ENCODE peak calls at places on chromosomes 5 and 9, in six cellular contexts. S, L, O, E, W and M are unnamed samples.

GRCh38 chr5:76641514-76642120 is 18.4 kb upstream of the F2RL2 start:
- DNase-seq in S (peak; percentile 89), L (peak; percentile 87), O (peak; percentile 50), E (peak; percentile 39), W (peak; percentile 76), M (peak; percentile 89)

GRCh38 chr5:38751103-38751502 is 94.7 kb upstream of the OSMR start:
- DNase-seq in S (no peak), L (peak; percentile 33), O (no peak), E (no peak), W (no peak), M (peak; percentile 65)

GRCh38 chr9:80061096-80061495 is 489.3 kb downstream of the TLE4 start:
- DNase-seq in S (no peak), L (peak; percentile 44), O (no peak), E (no peak), W (no peak), M (no peak)

GRCh38 chr9:38423939-38424843 is at the start of gene IGFBPL1:
- DNase-seq in S (peak; percentile 88), L (no peak), O (no peak), E (peak; percentile 89), W (no peak), M (peak; percentile 83)

GRCh38 chr9:111572945-111573604 is 26.4 kb downstream of the PTGR1 start:
- DNase-seq in S (no peak), L (peak; percentile 96), O (peak; percentile 27), E (no peak), W (no peak), M (no peak)

GRCh38 chr9:101158361-101158760 is 129.8 kb downstream of the PLPPR1 start:
- DNase-seq in S (no peak), L (no peak), O (no peak), E (no peak), W (no peak), M (no peak)

GRCh38 chr5:72478684-72479083 is 28.5 kb downstream of the ZNF366 start:
- DNase-seq in S (no peak), L (peak; percentile 36), O (no peak), E (no peak), W (no peak), M (no peak)

GRCh38 chr9:136392538-136393449 is 7.2 kb downstream of the SNAPC4 start:
- DNase-seq in S (no peak), L (no peak), O (no peak), E (no peak), W (no peak), M (no peak)

GRCh38 chr9:19431361-19432171 is 22.8 kb downstream of the ACER2 start:
- DNase-seq in S (no peak), L (peak; percentile 12), O (no peak), E (no peak), W (no peak), M (no peak)

GRCh38 chr5:37734114-37734513 is 105.7 kb downstream of the GDNF start:
- DNase-seq in S (no peak), L (no peak), O (no peak), E (no peak), W (no peak), M (no peak)

GRCh38 chr5:180601591-180602480 is 10.5 kb upstream of the SCGB3A1 start:
- DNase-seq in S (no peak), L (no peak), O (no peak), E (peak; percentile 40), W (no peak), M (peak; percentile 40)

GRCh38 chr9:3835393-3835792 is 309.6 kb upstream of the RFX3 start:
- DNase-seq in S (no peak), L (no peak), O (no peak), E (no peak), W (no peak), M (no peak)

GRCh38 chr9:111456536-111456935 is 27.6 kb downstream of the ECPAS start:
- DNase-seq in S (no peak), L (peak; percentile 28), O (no peak), E (no peak), W (no peak), M (no peak)

GRCh38 chr5:133124891-133125290 is 73.1 kb downstream of the HSPA4 start:
- DNase-seq in S (no peak), L (no peak), O (no peak), E (no peak), W (no peak), M (no peak)

GRCh38 chr5:127313847-127314473 is 23.4 kb downstream of the MEGF10 start:
- DNase-seq in S (peak; percentile 58), L (peak; percentile 54), O (no peak), E (peak; percentile 44), W (peak; percentile 55), M (peak; percentile 91)

GRCh38 chr9:18544456-18544855 is 70.5 kb downstream of the ADAMTSL1 start:
- DNase-seq in S (no peak), L (no peak), O (no peak), E (no peak), W (no peak), M (no peak)

GRCh38 chr5:158203256-158203655 is 344.3 kb upstream of the CLINT1 start:
- DNase-seq in S (no peak), L (no peak), O (no peak), E (no peak), W (no peak), M (no peak)

GRCh38 chr5:141477815-141478214 is 2.0 kb downstream of the PCDHGC3 start:
- DNase-seq in S (no peak), L (no peak), O (no peak), E (peak; percentile 52), W (no peak), M (peak; percentile 42)

GRCh38 chr9:130938652-130939404 is at the start of gene FIBCD1:
- DNase-seq in S (peak; percentile 83), L (peak; percentile 44), O (no peak), E (peak; percentile 75), W (peak; percentile 24), M (peak; percentile 86)

GRCh38 chr9:101639785-101640437 is 45.1 kb upstream of the PPP3R2 start:
- DNase-seq in S (no peak), L (no peak), O (no peak), E (no peak), W (no peak), M (no peak)

DNA sequence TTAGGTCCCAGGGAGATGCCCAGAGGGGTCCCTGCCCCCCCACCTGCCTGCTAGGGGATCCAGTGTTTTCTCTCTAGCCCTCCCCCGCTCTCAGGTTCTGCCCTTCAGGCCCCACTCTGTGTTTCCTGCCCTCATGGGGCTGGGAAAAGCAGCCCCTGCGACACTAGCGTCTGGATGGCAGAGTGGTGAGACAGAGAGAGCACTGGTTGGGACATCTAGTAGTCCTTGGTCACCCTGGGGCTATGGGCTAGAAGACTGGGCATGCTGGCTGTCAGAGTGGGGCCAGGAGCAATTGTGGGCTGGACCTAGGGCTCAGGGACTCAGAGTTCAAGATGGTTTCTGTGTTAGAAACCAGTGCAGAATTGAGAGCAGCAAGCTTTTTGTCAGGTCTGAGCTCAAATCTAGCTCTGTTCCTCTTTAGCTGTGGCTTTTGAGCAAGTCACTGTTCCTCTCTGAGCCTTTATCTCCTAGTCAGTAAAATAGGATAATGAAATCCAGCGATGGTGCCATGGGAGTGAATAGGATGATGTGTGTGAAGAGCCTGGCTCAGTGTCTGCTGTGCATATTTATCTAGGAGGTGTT is 39.0 kb downstream of the RGS3 start:
- DNase-seq in S (no peak), L (no peak), O (no peak), E (peak; percentile 50), W (no peak), M (no peak)
- H3K4me3 ChIP-seq in S (no peak overlapping the region), L (no peak overlapping the region), O (no peak overlapping the region), E (no peak overlapping the region), W (no peak overlapping the region), M (no peak overlapping the region)

GRCh38 chr5:10262121-10262774 is 12.2 kb downstream of the CCT5 start:
- DNase-seq in S (no peak), L (no peak), O (no peak), E (no peak), W (no peak), M (no peak)
- H3K4me3 ChIP-seq in S (no peak overlapping the region), L (no peak overlapping the region), O (no peak overlapping the region), E (no peak overlapping the region), W (no peak overlapping the region), M (no peak overlapping the region)

GRCh38 chr5:65721775-65722574 is at the start of the genes NLN and SGTB:
- DNase-seq in S (peak; percentile 92), L (peak; percentile 72), O (no peak), E (peak; percentile 99), W (peak; percentile 85), M (peak; percentile 95)
- H3K4me3 ChIP-seq in S (peak within 1 kb of the TSS; percentile 74), L (peak within 1 kb of the TSS; percentile 92), O (peak within 1 kb of the TSS; percentile 86), E (peak within 1 kb of the TSS; percentile 96), W (peak within 1 kb of the TSS; percentile 89), M (peak within 1 kb of the TSS; percentile 98)

GRCh38 chr9:123034881-123035465 is 1.5 kb downstream of the GPR21 start:
- DNase-seq in S (no peak), L (no peak), O (no peak), E (no peak), W (no peak), M (no peak)
- H3K4me3 ChIP-seq in S (no peak overlapping the region), L (no peak overlapping the region), O (no peak overlapping the region), E (no peak overlapping the region), W (no peak overlapping the region), M (no peak overlapping the region)

GRCh38 chr5:153516503-153516902 is 26.0 kb downstream of the GRIA1 start:
- DNase-seq in S (peak; percentile 28), L (no peak), O (no peak), E (no peak), W (no peak), M (no peak)

GRCh38 chr5:153520137-153520536 is 29.7 kb downstream of the GRIA1 start:
- DNase-seq in S (no peak), L (no peak), O (no peak), E (no peak), W (no peak), M (no peak)

GRCh38 chr5:153520952-153521351 is 30.5 kb downstream of the GRIA1 start:
- DNase-seq in S (no peak), L (peak; percentile 41), O (no peak), E (no peak), W (no peak), M (no peak)

GRCh38 chr5:153515269-153515668 is 24.8 kb downstream of the GRIA1 start:
- DNase-seq in S (no peak), L (peak; percentile 93), O (no peak), E (no peak), W (no peak), M (no peak)

GRCh38 chr5:153517105-153517700 is 26.7 kb downstream of the GRIA1 start:
- DNase-seq in S (peak; percentile 60), L (no peak), O (no peak), E (peak; percentile 4), W (peak; percentile 18), M (peak; percentile 55)
- H3K4me3 ChIP-seq in S (no peak overlapping the region), L (no peak overlapping the region), O (no peak overlapping the region), E (no peak overlapping the region), W (no peak overlapping the region), M (no peak overlapping the region)

GRCh38 chr5:1103505-1104326 is 8.1 kb downstream of the SLC12A7 start:
- DNase-seq in S (no peak), L (peak; percentile 32), O (no peak), E (no peak), W (no peak), M (no peak)
- H3K4me3 ChIP-seq in S (no peak overlapping the region), L (no peak overlapping the region), O (no peak overlapping the region), E (no peak overlapping the region), W (no peak overlapping the region), M (no peak overlapping the region)